ENCODE peak calls at places on chromosome 15, in nine cellular contexts. P is AG09309; L is transverse colon; N is lung; E is osteocyte; T is IMR-90; W is nephron progenitor cell; I is HFF-Myc; Q is CD4-positive, alpha-beta T cell. M is an unnamed sample.

GRCh38 chr15:73270366-73271097 is 98.2 kb downstream of the HCN4 start:
- DNase-seq in P (no peak), L (no peak), N (no peak), E (no peak), T (no peak), W (no peak), I (no peak), Q (no peak), M (no peak)

GRCh38 chr15:66454143-66454542 is 43.4 kb downstream of the SNAPC5 start:
- DNase-seq in P (no peak), L (no peak), N (no peak), E (no peak), T (peak; percentile 32), W (no peak), I (no peak), Q (no peak), M (peak; percentile 67)

GRCh38 chr15:69082556-69082955 is 68.1 kb downstream of the NOX5 start:
- DNase-seq in P (no peak), L (no peak), N (no peak), E (no peak), T (no peak), W (no peak), I (no peak), Q (no peak), M (no peak)

GRCh38 chr15:49135893-49136292 is 19.5 kb downstream of the COPS2 start:
- DNase-seq in P (peak; percentile 59), L (no peak), N (no peak), E (no peak), T (peak; percentile 92), W (no peak), I (no peak), Q (no peak), M (no peak)

GRCh38 chr15:25863968-25864580 is 947 bp upstream of the ATP10A start:
- DNase-seq in P (no peak), L (no peak), N (no peak), E (no peak), T (no peak), W (no peak), I (no peak), Q (no peak), M (no peak)

GRCh38 chr15:45417303-45417950 is 39.1 kb upstream of the GATM start:
- DNase-seq in P (no peak), L (no peak), N (no peak), E (no peak), T (no peak), W (no peak), I (no peak), Q (no peak), M (no peak)

GRCh38 chr15:76636059-76636458 is 269.1 kb downstream of the SCAPER start:
- DNase-seq in P (no peak), L (no peak), N (no peak), E (no peak), T (no peak), W (no peak), I (no peak), Q (no peak), M (peak; percentile 27)

GRCh38 chr15:89999676-90000174 is 1.4 kb upstream of the ZNF710 start:
- DNase-seq in P (no peak), L (peak; percentile 37), N (peak; percentile 36), E (no peak), T (peak; percentile 9), W (peak; percentile 51), I (no peak), Q (no peak), M (no peak)

GRCh38 chr15:40053234-40054055 is 14.5 kb upstream of the SRP14 start:
- DNase-seq in P (no peak), L (no peak), N (no peak), E (no peak), T (no peak), W (no peak), I (no peak), Q (no peak), M (peak; percentile 32)
- TF ChIP-seq CTCF in P (no peak), L (no peak), N (no peak), E (peak; percentile 31), T (no peak), W (no peak), I (no peak), Q (no peak), M (no peak)

DNA sequence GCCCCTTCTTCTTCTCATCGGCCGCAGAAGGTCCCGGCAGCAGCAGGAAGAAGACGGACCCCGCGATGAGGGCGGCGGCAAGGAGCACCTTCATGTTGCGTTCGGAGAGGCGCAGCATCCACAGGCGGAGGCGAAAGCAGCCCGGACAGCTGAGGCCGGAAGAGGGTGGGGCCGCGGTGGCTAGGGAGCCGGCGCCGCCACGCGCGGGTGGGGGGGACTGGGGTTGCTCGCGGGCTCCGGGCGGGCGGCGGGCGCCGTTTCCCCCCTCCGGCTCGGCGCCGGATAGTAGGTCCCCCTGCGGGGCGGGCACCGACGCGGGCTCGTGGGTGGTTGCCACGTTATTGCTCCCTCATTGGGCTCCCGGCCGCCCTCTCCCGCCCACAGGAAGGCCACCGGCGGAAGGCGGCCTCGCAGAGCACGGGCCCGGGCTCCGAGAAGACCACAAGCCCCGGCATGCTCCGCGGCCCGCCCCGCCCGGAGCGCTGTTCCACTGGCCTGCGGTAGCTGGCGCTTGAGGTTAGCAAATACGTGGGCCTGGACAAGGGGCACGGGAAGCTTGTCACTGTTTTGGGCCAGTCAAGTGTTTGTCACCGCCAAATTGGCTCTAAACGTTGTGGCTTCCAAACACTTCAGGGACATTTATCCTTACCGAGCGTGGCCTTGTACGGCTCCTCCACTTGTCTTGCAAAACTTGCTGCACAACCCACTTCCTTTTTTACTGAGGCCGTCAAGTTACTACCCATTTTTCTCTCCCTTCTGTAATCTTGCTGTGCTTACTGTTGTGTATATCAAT is at the start of gene PPIB:
- DNase-seq in P (peak; percentile 89), L (peak; percentile 98), N (peak; percentile 97), E (peak; percentile 99), T (peak; percentile 97), W (peak; percentile 93), I (peak; percentile 90), Q (peak; percentile 96), M (peak; percentile 99)
- TF ChIP-seq CTCF in P (peak; percentile 30), L (peak; percentile 27), N (peak; percentile 21), E (peak; percentile 50), T (peak; percentile 51), W (peak; percentile 41), I (peak; percentile 22), Q (peak; percentile 42), M (no peak)

DNA sequence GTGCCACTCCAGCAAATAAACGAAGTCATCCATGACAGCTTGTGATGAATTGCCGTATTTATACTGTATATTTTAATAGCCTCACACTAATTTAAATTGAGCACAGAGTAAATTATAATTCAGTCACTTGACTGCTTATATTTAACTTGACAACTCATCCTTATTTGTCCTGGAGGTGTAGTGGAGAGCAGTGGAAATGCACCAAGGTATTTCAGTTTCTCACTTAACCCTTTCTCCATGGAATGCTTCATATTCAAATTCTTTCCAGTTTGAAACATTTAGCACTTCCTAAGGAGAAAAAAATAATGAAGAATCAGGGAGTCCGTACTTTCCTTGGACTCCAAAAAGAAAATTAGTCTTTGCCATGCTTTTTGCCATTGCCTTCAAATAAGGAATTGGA is 99.0 kb downstream of the MAP2K5 start:
- DNase-seq in P (no peak), L (no peak), N (no peak), E (no peak), T (no peak), W (no peak), I (no peak), Q (no peak), M (no peak)
- TF ChIP-seq CTCF in P (no peak), L (no peak), N (no peak), E (no peak), T (no peak), W (peak; percentile 22), I (no peak), Q (no peak), M (no peak)

DNA sequence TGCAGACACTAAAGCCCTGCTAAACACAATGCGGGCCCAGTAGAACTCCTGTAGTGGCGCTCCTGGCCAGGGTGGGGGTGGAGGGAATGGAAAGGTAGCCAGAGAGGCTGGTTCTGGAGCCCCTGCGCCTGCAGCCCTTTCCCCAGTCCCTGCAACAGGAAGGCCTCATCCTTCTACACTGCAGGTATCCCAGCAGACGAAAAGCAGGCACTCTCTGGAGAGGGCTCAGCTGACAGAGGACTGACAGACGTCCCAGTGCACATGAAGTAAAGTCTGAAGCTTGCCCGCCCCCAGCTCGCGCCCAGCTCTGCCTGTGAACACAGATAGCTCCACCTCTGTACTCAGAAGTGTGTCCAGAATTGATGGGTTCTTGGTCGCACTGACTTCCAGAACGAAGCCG is 46.0 kb downstream of the NSMCE3 start:
- DNase-seq in P (no peak), L (no peak), N (no peak), E (peak; percentile 70), T (no peak), W (no peak), I (no peak), Q (no peak), M (no peak)
- TF ChIP-seq CTCF in P (no peak), L (no peak), N (no peak), E (no peak), T (no peak), W (no peak), I (no peak), Q (no peak), M (no peak)

DNA sequence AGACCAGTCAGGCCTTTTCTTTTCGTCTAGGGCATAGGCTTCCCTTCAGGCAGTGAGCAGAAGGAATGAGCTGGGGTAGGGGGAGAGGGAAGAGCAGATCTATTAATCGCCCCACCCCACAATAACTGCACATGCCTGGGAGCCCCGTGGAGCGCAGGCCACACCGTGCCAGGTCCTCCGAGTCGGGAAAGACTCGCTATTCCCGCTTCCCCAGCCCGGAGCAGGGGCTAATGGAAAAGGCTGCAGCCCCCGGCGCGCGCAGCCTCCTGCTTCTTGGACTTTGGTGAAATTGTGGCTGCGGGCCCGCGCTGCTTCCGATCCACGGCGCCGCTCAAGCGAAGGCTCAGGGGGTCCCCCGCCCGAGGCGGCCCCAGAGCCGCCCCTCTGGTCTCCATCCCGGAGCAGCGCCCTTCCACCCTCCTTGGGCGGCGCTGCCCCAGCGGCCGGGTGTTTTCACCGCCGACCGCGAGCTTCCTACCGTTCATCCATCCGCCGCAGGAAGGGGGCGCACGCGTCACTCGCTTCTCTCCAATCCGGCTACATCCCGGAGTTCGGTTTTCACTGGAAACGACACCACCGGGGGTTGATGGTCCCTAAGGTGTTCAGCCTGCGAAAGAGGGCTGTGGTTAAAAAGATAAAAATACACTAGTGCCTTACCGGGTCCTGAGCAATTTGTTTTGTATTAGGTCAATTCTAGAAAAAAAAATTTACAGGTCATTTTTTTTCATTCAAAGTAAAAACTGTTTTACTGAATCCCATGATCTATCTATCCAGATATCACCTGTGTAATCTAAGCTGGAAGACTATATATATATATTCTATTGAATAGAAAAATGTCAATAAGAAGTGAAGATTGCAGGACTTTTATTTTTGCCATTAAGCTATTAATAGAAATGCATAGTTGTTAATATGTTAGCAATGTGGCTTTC is 4.4 kb upstream of the SYNM start:
- DNase-seq in P (no peak), L (peak; percentile 83), N (peak; percentile 70), E (peak; percentile 93), T (peak; percentile 63), W (peak; percentile 90), I (peak; percentile 29), Q (peak; percentile 18), M (peak; percentile 75)
- TF ChIP-seq CTCF in P (peak; percentile 91), L (peak; percentile 73), N (peak; percentile 51), E (peak; percentile 93), T (peak; percentile 86), W (peak; percentile 68), I (peak; percentile 85), Q (peak; percentile 45), M (peak; percentile 79)

M was measured in NB4.